ENCODE peak calls at places on chromosomes 16 and 17, in seven cellular contexts. One of them, this sample, is unnamed.

GRCh38 chr16:11408261-11408660 is 63.0 kb downstream of the RMI2 start:
- DNase-seq in AG08395: no peak
- DNase-seq in T-helper 1 cell: no peak
- DNase-seq in stimulated activated CD4-positive, alpha-beta T cell treated with anti-CD3 and anti-CD28 coated beads, Interleukin-1b, Interleukin-23, amount 100 ng/mL, for 1 hour: no peak
- DNase-seq in CD4-positive, alpha-beta memory T cell: no peak
- DNase-seq in 8988T: no peak
- DNase-seq in body of pancreas: no peak
- DNase-seq in this sample: no peak

GRCh38 chr17:2083613-2084128 is 28.8 kb downstream of the HIC1 start:
- DNase-seq in AG08395: no peak
- DNase-seq in T-helper 1 cell: no peak
- DNase-seq in stimulated activated CD4-positive, alpha-beta T cell treated with anti-CD3 and anti-CD28 coated beads, Interleukin-1b, Interleukin-23, amount 100 ng/mL, for 1 hour: no peak
- DNase-seq in CD4-positive, alpha-beta memory T cell: no peak
- DNase-seq in 8988T: no peak
- DNase-seq in body of pancreas: peak
- DNase-seq in this sample: no peak

GRCh38 chr16:2468142-2468724 is 2.9 kb upstream of the NTN3 start:
- DNase-seq in AG08395: no peak
- DNase-seq in T-helper 1 cell: no peak
- DNase-seq in stimulated activated CD4-positive, alpha-beta T cell treated with anti-CD3 and anti-CD28 coated beads, Interleukin-1b, Interleukin-23, amount 100 ng/mL, for 1 hour: no peak
- DNase-seq in CD4-positive, alpha-beta memory T cell: no peak
- DNase-seq in 8988T: peak
- DNase-seq in body of pancreas: no peak
- DNase-seq in this sample: peak

GRCh38 chr17:57552114-57552601 is 192.9 kb downstream of the CCDC182 start:
- DNase-seq in AG08395: peak
- DNase-seq in T-helper 1 cell: no peak
- DNase-seq in stimulated activated CD4-positive, alpha-beta T cell treated with anti-CD3 and anti-CD28 coated beads, Interleukin-1b, Interleukin-23, amount 100 ng/mL, for 1 hour: no peak
- DNase-seq in CD4-positive, alpha-beta memory T cell: no peak
- DNase-seq in 8988T: no peak
- DNase-seq in body of pancreas: no peak
- DNase-seq in this sample: no peak

GRCh38 chr16:31010539-31010938 is at the start of gene STX1B:
- DNase-seq in AG08395: peak
- DNase-seq in T-helper 1 cell: no peak
- DNase-seq in stimulated activated CD4-positive, alpha-beta T cell treated with anti-CD3 and anti-CD28 coated beads, Interleukin-1b, Interleukin-23, amount 100 ng/mL, for 1 hour: peak
- DNase-seq in CD4-positive, alpha-beta memory T cell: peak
- DNase-seq in 8988T: no peak
- DNase-seq in body of pancreas: no peak
- DNase-seq in this sample: no peak

GRCh38 chr16:68396481-68396880 is 51.8 kb downstream of the SMPD3 start:
- DNase-seq in AG08395: peak
- DNase-seq in T-helper 1 cell: peak
- DNase-seq in stimulated activated CD4-positive, alpha-beta T cell treated with anti-CD3 and anti-CD28 coated beads, Interleukin-1b, Interleukin-23, amount 100 ng/mL, for 1 hour: peak
- DNase-seq in CD4-positive, alpha-beta memory T cell: peak
- DNase-seq in 8988T: no peak
- DNase-seq in body of pancreas: peak
- DNase-seq in this sample: peak

GRCh38 chr17:28519236-28519635 is 13.1 kb downstream of the FOXN1 start:
- DNase-seq in AG08395: no peak
- DNase-seq in T-helper 1 cell: no peak
- DNase-seq in stimulated activated CD4-positive, alpha-beta T cell treated with anti-CD3 and anti-CD28 coated beads, Interleukin-1b, Interleukin-23, amount 100 ng/mL, for 1 hour: no peak
- DNase-seq in CD4-positive, alpha-beta memory T cell: no peak
- DNase-seq in 8988T: no peak
- DNase-seq in body of pancreas: no peak
- DNase-seq in this sample: no peak

GRCh38 chr16:80739523-80739922 is 64.9 kb downstream of the CDYL2 start:
- DNase-seq in AG08395: no peak
- DNase-seq in T-helper 1 cell: no peak
- DNase-seq in stimulated activated CD4-positive, alpha-beta T cell treated with anti-CD3 and anti-CD28 coated beads, Interleukin-1b, Interleukin-23, amount 100 ng/mL, for 1 hour: no peak
- DNase-seq in CD4-positive, alpha-beta memory T cell: no peak
- DNase-seq in 8988T: no peak
- DNase-seq in body of pancreas: no peak
- DNase-seq in this sample: no peak

GRCh38 chr17:69471406-69471805 is 56.9 kb downstream of the MAP2K6 start:
- DNase-seq in AG08395: no peak
- DNase-seq in T-helper 1 cell: no peak
- DNase-seq in stimulated activated CD4-positive, alpha-beta T cell treated with anti-CD3 and anti-CD28 coated beads, Interleukin-1b, Interleukin-23, amount 100 ng/mL, for 1 hour: no peak
- DNase-seq in CD4-positive, alpha-beta memory T cell: no peak
- DNase-seq in 8988T: no peak
- DNase-seq in body of pancreas: no peak
- DNase-seq in this sample: no peak

GRCh38 chr17:7023576-7024401 is 939 bp downstream of the BCL6B start:
- DNase-seq in AG08395: peak
- DNase-seq in T-helper 1 cell: peak
- DNase-seq in stimulated activated CD4-positive, alpha-beta T cell treated with anti-CD3 and anti-CD28 coated beads, Interleukin-1b, Interleukin-23, amount 100 ng/mL, for 1 hour: peak
- DNase-seq in CD4-positive, alpha-beta memory T cell: peak
- DNase-seq in 8988T: no peak
- DNase-seq in body of pancreas: peak
- DNase-seq in this sample: peak

GRCh38 chr16:86355114-86355513 is 155.2 kb upstream of the FOXF1 start:
- DNase-seq in AG08395: no peak
- DNase-seq in T-helper 1 cell: no peak
- DNase-seq in stimulated activated CD4-positive, alpha-beta T cell treated with anti-CD3 and anti-CD28 coated beads, Interleukin-1b, Interleukin-23, amount 100 ng/mL, for 1 hour: no peak
- DNase-seq in CD4-positive, alpha-beta memory T cell: no peak
- DNase-seq in 8988T: no peak
- DNase-seq in body of pancreas: no peak
- DNase-seq in this sample: peak

GRCh38 chr16:53415504-53415903 is 18.8 kb upstream of the RBL2 start:
- DNase-seq in AG08395: no peak
- DNase-seq in T-helper 1 cell: no peak
- DNase-seq in stimulated activated CD4-positive, alpha-beta T cell treated with anti-CD3 and anti-CD28 coated beads, Interleukin-1b, Interleukin-23, amount 100 ng/mL, for 1 hour: no peak
- DNase-seq in CD4-positive, alpha-beta memory T cell: no peak
- DNase-seq in 8988T: no peak
- DNase-seq in body of pancreas: no peak
- DNase-seq in this sample: no peak

GRCh38 chr17:74455025-74455585 is 11.3 kb upstream of the CD300A start:
- DNase-seq in AG08395: no peak
- DNase-seq in T-helper 1 cell: no peak
- DNase-seq in stimulated activated CD4-positive, alpha-beta T cell treated with anti-CD3 and anti-CD28 coated beads, Interleukin-1b, Interleukin-23, amount 100 ng/mL, for 1 hour: no peak
- DNase-seq in CD4-positive, alpha-beta memory T cell: no peak
- DNase-seq in 8988T: no peak
- DNase-seq in body of pancreas: no peak
- DNase-seq in this sample: no peak

GRCh38 chr17:29718446-29719039 is 95.8 kb upstream of the CORO6 start:
- DNase-seq in AG08395: no peak
- DNase-seq in T-helper 1 cell: no peak
- DNase-seq in stimulated activated CD4-positive, alpha-beta T cell treated with anti-CD3 and anti-CD28 coated beads, Interleukin-1b, Interleukin-23, amount 100 ng/mL, for 1 hour: no peak
- DNase-seq in CD4-positive, alpha-beta memory T cell: no peak
- DNase-seq in 8988T: no peak
- DNase-seq in body of pancreas: no peak
- DNase-seq in this sample: no peak